ENCODE peak calls at places on chromosomes 2 and 18, in eight cellular contexts. W is A549; B is GM13977; Q is HepG2; F is effector memory CD8-positive, alpha-beta T cell; M is brain microvascular endothelial cell; D is T follicular helper cell; T is activated CD4-positive, alpha-beta T cell treated with anti-CD3 and anti-CD28 coated beads, Interleukin-2, amount 10 ng/mL, durations not matched to agents 7 days and 5 days. I is an unnamed sample.

GRCh38 chr2:97763176-97763845 is 49.9 kb downstream of the ZAP70 start:
- DNase-seq in F (no peak), Q (no peak), T (no peak), W (no peak), D (no peak), B (no peak), M (no peak), I (no peak)

GRCh38 chr2:220296174-220296573 is 668.7 kb downstream of the SLC4A3 start:
- DNase-seq in W (no peak), T (no peak), M (no peak), Q (no peak), D (no peak), F (no peak), B (no peak), I (no peak)

GRCh38 chr2:230267059-230267458 is 41.5 kb downstream of the SP140 start:
- DNase-seq in W (no peak), B (no peak), D (no peak), F (no peak), T (no peak), Q (no peak), M (no peak), I (no peak)

GRCh38 chr2:29296585-29296984 is 181.4 kb downstream of the CLIP4 start:
- DNase-seq in W (no peak), T (no peak), B (no peak), D (no peak), Q (no peak), F (no peak), M (no peak), I (no peak)

GRCh38 chr2:108271691-108272253 is 16.9 kb upstream of the SULT1C2 start:
- DNase-seq in W (peak), F (no peak), Q (peak), T (no peak), D (no peak), M (peak), B (no peak), I (no peak)

GRCh38 chr2:172249336-172249735 is 146.6 kb upstream of the DLX2 start:
- DNase-seq in W (no peak), Q (no peak), D (no peak), F (no peak), B (no peak), M (no peak), T (no peak), I (no peak)

GRCh38 chr2:182666674-182667320 is 49.3 kb upstream of the DNAJC10 start:
- DNase-seq in Q (peak), W (peak), B (peak), T (peak), M (peak), D (no peak), F (peak), I (peak)

GRCh38 chr2:53668624-53669026 is 99.0 kb upstream of the CHAC2 start:
- DNase-seq in T (no peak), B (no peak), D (no peak), Q (no peak), W (no peak), F (no peak), M (peak), I (no peak)

GRCh38 chr2:230908595-230909191 is 16.3 kb downstream of the GPR55 start:
- DNase-seq in M (peak), W (peak), T (no peak), D (no peak), B (no peak), F (no peak), Q (peak), I (no peak)

GRCh38 chr2:110637093-110637492 is 40.8 kb downstream of the BUB1 start:
- DNase-seq in B (no peak), D (no peak), T (no peak), W (no peak), F (no peak), Q (no peak), M (no peak), I (no peak)

GRCh38 chr2:209145941-209146681 is 277.7 kb upstream of the MAP2 start:
- DNase-seq in F (no peak), T (no peak), Q (no peak), B (no peak), D (no peak), W (no peak), M (no peak), I (peak)

GRCh38 chr2:182716665-182716990 is 571 bp downstream of the DNAJC10 start:
- DNase-seq in M (no peak), T (peak), B (no peak), Q (peak), D (no peak), W (no peak), F (no peak), I (peak)

GRCh38 chr2:111661286-111661940 is 222.6 kb downstream of the ANAPC1 start:
- DNase-seq in W (no peak), T (no peak), Q (no peak), B (no peak), D (no peak), M (no peak), F (no peak), I (no peak)

GRCh38 chr2:161159829-161160225 is 401 bp upstream of the TANK start:
- DNase-seq in M (no peak), Q (no peak), D (no peak), W (no peak), T (no peak), B (no peak), F (no peak), I (no peak)

GRCh38 chr2:16948073-16948472 is 282.4 kb upstream of the CYRIA start:
- DNase-seq in M (no peak), T (no peak), B (no peak), F (no peak), D (no peak), W (no peak), Q (no peak), I (no peak)

GRCh38 chr18:25896178-25896780 is 194.1 kb downstream of the SS18 start:
- DNase-seq in M (peak), Q (peak), F (no peak), D (no peak), B (peak), W (peak), T (peak), I (peak)

GRCh38 chr18:73879771-73880170 is 267.9 kb downstream of the FBXO15 start:
- DNase-seq in D (no peak), M (peak), Q (no peak), W (no peak), T (no peak), B (no peak), F (no peak), I (no peak)

GRCh38 chr2:162821176-162821575 is 17.4 kb downstream of the KCNH7 start:
- DNase-seq in M (peak), D (no peak), Q (no peak), T (no peak), B (no peak), W (peak), F (no peak), I (no peak)

I was measured in MM.1S.